ENCODE peak calls at places on chromosome 15, in four cellular contexts. G is colonic mucosa, T is upper lobe of right lung, Y is mammary epithelial cell. F is an unnamed sample.

GRCh38 chr15:77527164-77527778 is 105.4 kb downstream of the LINGO1 start:
- DNase-seq in G (no peak), T (peak), Y (peak), F (peak)

GRCh38 chr15:71359246-71359645 is 244.0 kb downstream of the THSD4 start:
- DNase-seq in G (no peak), T (no peak), Y (no peak), F (no peak)

GRCh38 chr15:51952805-51953204 is 18.8 kb downstream of the LEO1 start:
- DNase-seq in G (no peak), T (no peak), Y (no peak), F (no peak)

GRCh38 chr15:78540955-78541743 is 905 bp downstream of the PSMA4 start:
- DNase-seq in G (no peak), T (no peak), Y (peak), F (no peak)

GRCh38 chr15:22903961-22904534 is 65.6 kb downstream of the NIPA2 start:
- DNase-seq in G (peak), T (no peak), Y (no peak), F (no peak)

GRCh38 chr15:63560741-63561448 is 36.3 kb upstream of the FBXL22 start:
- DNase-seq in G (no peak), T (no peak), Y (no peak), F (peak)

GRCh38 chr15:29800441-29801366 is 21.6 kb downstream of the TJP1 start:
- DNase-seq in G (no peak), T (no peak), Y (no peak), F (no peak)

GRCh38 chr15:36924076-36924475 is 176.3 kb downstream of the MEIS2 start:
- DNase-seq in G (no peak), T (no peak), Y (no peak), F (no peak)

GRCh38 chr15:71237456-71238188 is 122.4 kb downstream of the THSD4 start:
- DNase-seq in G (peak), T (no peak), Y (peak), F (peak)

GRCh38 chr15:69826818-69827174 is 270.9 kb downstream of the TLE3 start:
- DNase-seq in G (no peak), T (no peak), Y (no peak), F (no peak)

GRCh38 chr15:63049747-63050439 is 7.3 kb downstream of the TPM1 start:
- DNase-seq in G (peak), T (no peak), Y (no peak), F (no peak)

GRCh38 chr15:89052474-89052873 is 35.8 kb upstream of the ABHD2 start:
- DNase-seq in G (no peak), T (no peak), Y (peak), F (no peak)

GRCh38 chr15:60973637-60974415 is 255.3 kb downstream of the RORA start:
- DNase-seq in G (no peak), T (no peak), Y (peak), F (peak)

GRCh38 chr15:25852696-25853524 is 10.2 kb downstream of the ATP10A start:
- DNase-seq in G (no peak), T (no peak), Y (no peak), F (no peak)

GRCh38 chr15:79942656-79943481 is 28.1 kb downstream of the BCL2A1 start:
- DNase-seq in G (no peak), T (no peak), Y (peak), F (peak)

GRCh38 chr15:28885630-28886430 is at the start of gene APBA2:
- DNase-seq in G (no peak), T (no peak), Y (peak), F (peak)

GRCh38 chr15:78389356-78389755 is 48.7 kb upstream of the IREB2 start:
- DNase-seq in G (no peak), T (no peak), Y (no peak), F (no peak)

GRCh38 chr15:29821416-29822099 is 710 bp downstream of the TJP1 start:
- DNase-seq in G (peak), T (peak), Y (peak), F (peak)

GRCh38 chr15:29668120-29668602 is 154.1 kb downstream of the TJP1 start:
- DNase-seq in G (peak), T (peak), Y (peak), F (peak)

GRCh38 chr15:80934761-80935221 is 54.8 kb downstream of the MESD start:
- DNase-seq in G (no peak), T (no peak), Y (no peak), F (no peak)

GRCh38 chr15:60054472-60054871 is 50.4 kb downstream of the FOXB1 start:
- DNase-seq in G (no peak), T (no peak), Y (peak), F (peak)

GRCh38 chr15:36925671-36926421 is 174.5 kb downstream of the MEIS2 start:
- DNase-seq in G (no peak), T (no peak), Y (no peak), F (no peak)

GRCh38 chr15:67080900-67081431 is 15.6 kb downstream of the SMAD3 start:
- DNase-seq in G (peak), T (peak), Y (peak), F (peak)

GRCh38 chr15:49085696-49086459 is 39.6 kb upstream of the SECISBP2L start:
- DNase-seq in G (no peak), T (no peak), Y (no peak), F (no peak)

GRCh38 chr15:90465140-90465929 is 64.4 kb upstream of the CRTC3 start:
- DNase-seq in G (no peak), T (no peak), Y (no peak), F (no peak)

GRCh38 chr15:64536244-64536836 is 76.0 kb downstream of the ZNF609 start:
- DNase-seq in G (peak), T (no peak), Y (peak), F (peak)

DNA sequence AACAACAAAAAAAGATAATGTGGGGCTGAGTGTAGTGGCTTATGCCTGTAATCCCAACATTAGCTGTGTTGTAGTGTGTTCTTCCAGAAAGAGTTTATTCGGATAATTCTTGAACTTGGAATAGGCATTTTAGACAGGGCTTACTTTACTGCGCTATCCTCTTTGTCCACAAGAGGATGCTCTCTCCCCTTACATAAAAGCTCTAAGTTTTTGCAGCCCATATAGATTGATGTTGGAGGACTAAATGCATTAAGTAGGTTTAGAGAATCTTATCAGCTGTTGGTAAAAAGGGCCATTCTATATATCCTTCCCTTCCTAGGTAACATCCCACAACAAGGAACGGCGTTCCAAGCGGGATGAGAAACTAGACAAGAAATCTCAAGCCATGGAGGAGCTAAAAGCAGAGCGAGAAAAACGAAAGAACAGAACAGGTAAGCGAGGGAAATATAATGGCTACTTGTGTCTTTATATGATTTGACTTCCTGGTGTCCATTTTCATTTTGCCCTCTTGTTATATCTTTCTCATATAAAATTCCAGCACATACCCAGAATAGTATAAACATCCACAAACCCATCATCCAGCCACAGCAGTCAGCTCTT is 27.8 kb upstream of the ITPKA start:
- DNase-seq in G (no peak), T (no peak), Y (peak), F (peak)
- TF ChIP-seq CTCF in G (peak), T (peak), Y (peak), F (peak)

DNA sequence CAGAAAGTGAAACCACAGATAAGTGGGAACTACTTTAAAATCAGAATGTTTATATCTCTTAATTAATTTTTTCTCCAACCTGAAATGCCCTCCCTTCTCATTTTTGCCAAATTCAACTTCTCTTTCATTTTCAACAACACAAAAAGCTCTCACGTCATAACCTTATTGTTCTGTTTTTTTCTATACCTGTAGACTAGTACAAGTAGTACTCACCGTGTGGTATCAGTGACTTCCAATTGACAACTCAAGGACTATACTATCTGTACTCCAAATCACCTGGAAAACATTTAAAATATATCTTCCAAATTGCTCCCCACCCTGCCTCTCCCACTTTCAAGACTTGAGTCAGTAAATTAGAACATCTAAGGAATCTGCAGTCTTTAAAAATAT is 72.8 kb upstream of the ZNF280D start:
- DNase-seq in G (no peak), T (no peak), Y (no peak), F (no peak)
- H3K4me3 ChIP-seq in G (no peak), T (no peak), Y (no peak), F (no peak)

DNA sequence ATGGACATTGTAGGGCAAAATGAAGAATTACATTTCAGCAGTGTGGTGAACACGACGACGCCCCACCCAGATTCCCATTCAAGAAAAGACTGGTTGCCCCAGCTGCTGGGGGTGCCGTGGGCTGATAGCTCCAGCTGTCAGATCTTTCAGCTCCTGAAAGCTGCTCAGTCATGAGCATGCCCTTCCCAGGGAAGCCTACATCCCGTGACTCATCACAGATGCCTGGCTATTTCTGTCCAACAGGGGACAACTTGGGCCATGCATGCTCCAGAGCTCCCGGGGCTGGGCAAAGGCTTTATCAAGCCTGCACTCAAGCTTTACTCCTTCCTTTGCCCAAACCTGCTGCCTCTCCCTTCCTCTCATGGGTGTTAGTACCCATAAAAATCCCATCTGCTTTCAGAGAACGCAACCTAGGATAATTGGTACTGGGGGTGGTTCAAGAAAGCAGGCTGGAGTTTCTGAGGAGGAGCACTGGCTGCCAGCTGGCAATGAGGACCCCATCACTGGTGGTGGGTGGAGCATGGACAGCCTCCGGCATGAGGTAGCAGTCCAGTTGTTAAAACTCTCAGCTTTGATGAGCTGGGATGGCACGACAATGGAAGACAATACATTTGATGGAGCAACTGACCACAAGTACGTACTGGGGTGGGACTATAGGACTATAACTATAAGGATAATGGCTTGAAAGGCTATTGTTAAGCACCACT is 16.4 kb upstream of the ST8SIA2 start:
- DNase-seq in G (no peak), T (no peak), Y (peak), F (no peak)
- TF ChIP-seq CTCF in G (no peak), T (no peak), Y (peak), F (no peak)

GRCh38 chr15:38535451-38536200 is 29.0 kb downstream of the RASGRP1 start:
- DNase-seq in G (no peak), T (no peak), Y (no peak), F (no peak)
- H3K4me3 ChIP-seq in G (no peak), T (no peak), Y (no peak), F (no peak)

GRCh38 chr15:100808691-100809090 is 70.9 kb upstream of the ALDH1A3 start:
- DNase-seq in G (no peak), T (no peak), Y (no peak), F (no peak)
- TF ChIP-seq CTCF in G (no peak), T (no peak), Y (no peak), F (no peak)

DNA sequence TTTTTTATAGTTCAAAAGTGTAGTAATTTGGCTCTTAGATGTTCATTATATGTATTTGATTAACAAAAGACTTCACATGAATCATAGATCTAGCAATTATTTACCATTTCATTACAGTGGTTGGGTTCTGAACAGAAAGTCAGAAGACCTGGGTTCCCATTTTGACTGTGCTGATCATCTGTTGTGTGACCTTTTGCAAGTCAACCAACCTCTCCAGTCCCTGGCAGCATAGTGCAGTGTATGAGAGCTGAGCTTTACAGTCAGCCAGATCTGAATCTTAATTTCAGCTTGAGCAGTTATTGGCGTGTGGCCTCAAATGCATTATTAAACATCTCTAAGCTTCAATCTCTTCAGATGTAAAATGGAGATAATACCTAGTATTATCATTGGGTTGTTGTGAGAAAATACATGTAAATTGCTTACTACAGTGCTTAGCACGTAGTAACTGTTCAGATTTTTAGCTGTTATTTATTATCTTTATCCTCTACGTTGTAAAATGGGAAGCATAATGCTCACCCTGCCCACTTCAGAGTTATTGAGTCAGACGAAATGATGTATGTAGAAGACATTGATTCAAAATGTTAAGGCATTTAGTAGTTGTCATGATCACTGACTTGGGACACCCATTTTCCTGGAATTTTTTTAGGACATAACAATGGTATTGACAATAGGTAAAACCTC is 104.0 kb downstream of the KLHL25 start:
- DNase-seq in G (no peak), T (no peak), Y (no peak), F (no peak)
- H3K4me3 ChIP-seq in G (peak), T (peak), Y (no peak), F (no peak)

DNA sequence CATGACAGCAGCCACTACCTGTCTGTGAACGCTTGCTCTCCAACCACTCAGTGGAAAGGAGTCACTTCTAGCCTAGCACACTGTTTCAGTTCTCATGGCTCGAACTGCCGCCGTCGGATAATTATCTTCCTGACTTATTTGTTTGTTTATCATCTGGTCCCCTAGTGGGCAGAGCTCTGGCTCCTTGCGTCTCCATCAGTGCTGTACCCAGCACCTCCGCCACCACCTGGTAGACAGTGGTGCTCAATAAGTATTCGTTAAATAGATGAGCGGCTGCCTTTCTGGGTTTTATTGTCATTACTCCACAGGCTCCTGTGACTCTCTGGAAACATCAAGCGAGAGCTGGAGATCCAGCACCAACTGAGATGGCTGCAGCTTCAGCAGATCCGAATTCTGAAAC is 297.5 kb downstream of the NTRK3 start:
- DNase-seq in G (no peak), T (no peak), Y (no peak), F (no peak)
- TF ChIP-seq CTCF in G (no peak), T (no peak), Y (no peak), F (no peak)

DNA sequence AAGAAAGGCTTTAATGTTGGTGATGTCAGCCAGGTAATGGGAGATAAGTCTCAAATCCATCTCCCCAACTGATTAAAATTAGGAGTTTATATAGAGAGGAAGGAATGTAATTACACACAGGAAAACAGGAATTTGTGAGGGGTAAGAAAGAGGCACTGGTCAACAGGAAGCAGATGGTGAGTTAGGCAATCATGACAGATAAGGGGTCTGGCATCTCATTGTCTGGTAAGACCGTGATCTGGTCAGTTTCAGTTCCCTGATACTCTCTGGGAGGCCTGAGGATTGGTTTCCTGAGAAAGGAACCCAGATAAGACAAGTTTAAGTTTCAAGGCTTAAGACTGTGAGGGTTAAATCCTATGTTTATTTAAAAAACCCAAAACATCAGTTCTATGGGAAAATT is 414.7 kb upstream of the ARRDC4 start:
- DNase-seq in G (no peak), T (no peak), Y (no peak), F (no peak)
- H3K4me3 ChIP-seq in G (no peak), T (no peak), Y (no peak), F (no peak)

GRCh38 chr15:73284073-73284472 is 84.7 kb downstream of the HCN4 start:
- DNase-seq in G (no peak), T (no peak), Y (no peak), F (peak)
- TF ChIP-seq CTCF in G (no peak), T (no peak), Y (no peak), F (peak)

F was measured in epithelial cell of esophagus.